ENCODE peak calls at places on chromosomes 7 and 10, in four cellular contexts. One of them, this sample, is unnamed.

GRCh38 chr7:20793258-20793657 is 6.6 kb upstream of the SP8 start:
- DNase-seq in K562: no peak
- DNase-seq in Panc1: no peak
- DNase-seq in HepG2: no peak
- DNase-seq in this sample: no peak

GRCh38 chr7:95684037-95684436 is 87.7 kb upstream of the PDK4 start:
- DNase-seq in K562: peak
- DNase-seq in Panc1: peak
- DNase-seq in HepG2: peak
- DNase-seq in this sample: peak

GRCh38 chr7:91093181-91093580 is 171.1 kb upstream of the FZD1 start:
- DNase-seq in K562: no peak
- DNase-seq in Panc1: no peak
- DNase-seq in HepG2: no peak
- DNase-seq in this sample: no peak

GRCh38 chr7:1794888-1795542 is 124.9 kb downstream of the ELFN1 start:
- DNase-seq in K562: peak
- DNase-seq in Panc1: no peak
- DNase-seq in HepG2: peak
- DNase-seq in this sample: no peak

GRCh38 chr10:58937423-58937822 is 239.0 kb upstream of the PHYHIPL start:
- DNase-seq in K562: no peak
- DNase-seq in Panc1: no peak
- DNase-seq in HepG2: no peak
- DNase-seq in this sample: no peak

GRCh38 chr7:134362587-134363483 is 46.1 kb upstream of the SLC35B4 start:
- DNase-seq in K562: peak
- DNase-seq in Panc1: no peak
- DNase-seq in HepG2: no peak
- DNase-seq in this sample: no peak

GRCh38 chr10:35783305-35783838 is 141.3 kb upstream of the FZD8 start:
- DNase-seq in K562: no peak
- DNase-seq in Panc1: no peak
- DNase-seq in HepG2: no peak
- DNase-seq in this sample: no peak

GRCh38 chr10:13483073-13483472 is 45.7 kb downstream of the BEND7 start:
- DNase-seq in K562: no peak
- DNase-seq in Panc1: no peak
- DNase-seq in HepG2: no peak
- DNase-seq in this sample: no peak

GRCh38 chr7:2661602-2662272 is 26.3 kb upstream of the AMZ1 start:
- DNase-seq in K562: no peak
- DNase-seq in Panc1: no peak
- DNase-seq in HepG2: no peak
- DNase-seq in this sample: no peak

GRCh38 chr7:97018126-97018601 is 6.5 kb downstream of the DLX5 start:
- DNase-seq in K562: no peak
- DNase-seq in Panc1: no peak
- DNase-seq in HepG2: no peak
- DNase-seq in this sample: no peak

GRCh38 chr7:85829817-85830432 is 643.1 kb upstream of the SEMA3D start:
- DNase-seq in K562: no peak
- DNase-seq in Panc1: no peak
- DNase-seq in HepG2: no peak
- DNase-seq in this sample: no peak

GRCh38 chr7:7177044-7177517 is 5.3 kb upstream of the C1GALT1 start:
- DNase-seq in K562: no peak
- DNase-seq in Panc1: peak
- DNase-seq in HepG2: peak
- DNase-seq in this sample: peak

GRCh38 chr10:32692174-32692573 is 246.2 kb downstream of the CCDC7 start:
- DNase-seq in K562: no peak
- DNase-seq in Panc1: peak
- DNase-seq in HepG2: peak
- DNase-seq in this sample: peak

GRCh38 chr7:117012284-117013174 is 59.2 kb downstream of the ST7 start:
- DNase-seq in K562: peak
- DNase-seq in Panc1: peak
- DNase-seq in HepG2: peak
- DNase-seq in this sample: peak

GRCh38 chr10:17850526-17850925 is 41.4 kb downstream of the MRC1 start:
- DNase-seq in K562: no peak
- DNase-seq in Panc1: no peak
- DNase-seq in HepG2: no peak
- DNase-seq in this sample: no peak

GRCh38 chr10:131689486-131689885 is 211.3 kb upstream of the PPP2R2D start:
- DNase-seq in K562: no peak
- DNase-seq in Panc1: no peak
- DNase-seq in HepG2: no peak
- DNase-seq in this sample: no peak

GRCh38 chr7:28748934-28749584 is 209.1 kb downstream of the TRIL start:
- DNase-seq in K562: peak
- DNase-seq in Panc1: peak
- DNase-seq in HepG2: no peak
- DNase-seq in this sample: peak

GRCh38 chr7:7911339-7911738 is 57.3 kb upstream of the GLCCI1 start:
- DNase-seq in K562: no peak
- DNase-seq in Panc1: no peak
- DNase-seq in HepG2: peak
- DNase-seq in this sample: no peak

GRCh38 chr7:51639661-51640340 is 323.2 kb upstream of the COBL start:
- DNase-seq in K562: no peak
- DNase-seq in Panc1: no peak
- DNase-seq in HepG2: no peak
- DNase-seq in this sample: peak

GRCh38 chr7:84490661-84491060 is 296.1 kb upstream of the SEMA3A start:
- DNase-seq in K562: peak
- DNase-seq in Panc1: no peak
- DNase-seq in HepG2: no peak
- DNase-seq in this sample: no peak

GRCh38 chr7:127154101-127154500 is 98.6 kb downstream of the GRM8 start:
- DNase-seq in K562: no peak
- DNase-seq in Panc1: no peak
- DNase-seq in HepG2: no peak
- DNase-seq in this sample: no peak

GRCh38 chr7:100688593-100688860 is 5.5 kb downstream of the GIGYF1 start:
- DNase-seq in K562: no peak
- DNase-seq in Panc1: no peak
- DNase-seq in HepG2: no peak
- DNase-seq in this sample: no peak

GRCh38 chr7:22223841-22224240 is 133.1 kb downstream of the RAPGEF5 start:
- DNase-seq in K562: no peak
- DNase-seq in Panc1: no peak
- DNase-seq in HepG2: no peak
- DNase-seq in this sample: no peak

GRCh38 chr7:1226155-1226901 is 6.3 kb upstream of the UNCX start:
- DNase-seq in K562: no peak
- DNase-seq in Panc1: no peak
- DNase-seq in HepG2: no peak
- DNase-seq in this sample: no peak

GRCh38 chr7:134315679-134316538 is 821 bp downstream of the SLC35B4 start:
- DNase-seq in K562: peak
- DNase-seq in Panc1: no peak
- DNase-seq in HepG2: no peak
- DNase-seq in this sample: no peak

GRCh38 chr7:108093903-108094302 is 36.3 kb downstream of the LAMB4 start:
- DNase-seq in K562: no peak
- DNase-seq in Panc1: no peak
- DNase-seq in HepG2: no peak
- DNase-seq in this sample: no peak

GRCh38 chr7:127652333-127653248 is 597 bp downstream of the SND1 start:
- DNase-seq in K562: peak
- DNase-seq in Panc1: no peak
- DNase-seq in HepG2: no peak
- DNase-seq in this sample: no peak

GRCh38 chr10:78280604-78281003 is 246.9 kb downstream of the RPS24 start:
- DNase-seq in K562: no peak
- DNase-seq in Panc1: no peak
- DNase-seq in HepG2: no peak
- DNase-seq in this sample: no peak

GRCh38 chr10:115049957-115050356 is 43.2 kb upstream of the ATRNL1 start:
- DNase-seq in K562: no peak
- DNase-seq in Panc1: no peak
- DNase-seq in HepG2: peak
- DNase-seq in this sample: no peak

GRCh38 chr7:101859411-101860106 is 42.1 kb downstream of the CUX1 start:
- DNase-seq in K562: no peak
- DNase-seq in Panc1: no peak
- DNase-seq in HepG2: no peak
- DNase-seq in this sample: no peak

GRCh38 chr10:99421233-99421739 is 9.1 kb downstream of the GOT1 start:
- DNase-seq in K562: no peak
- DNase-seq in Panc1: no peak
- DNase-seq in HepG2: peak
- DNase-seq in this sample: no peak

GRCh38 chr7:90607196-90607595 is 11.1 kb downstream of the CDK14 start:
- DNase-seq in K562: no peak
- DNase-seq in Panc1: no peak
- DNase-seq in HepG2: no peak
- DNase-seq in this sample: no peak

GRCh38 chr10:93893646-93894515 is at the start of gene SLC35G1:
- DNase-seq in K562: peak
- DNase-seq in Panc1: peak
- DNase-seq in HepG2: peak
- DNase-seq in this sample: peak

GRCh38 chr10:85926986-85927385 is 439.6 kb downstream of the GRID1 start:
- DNase-seq in K562: no peak
- DNase-seq in Panc1: no peak
- DNase-seq in HepG2: no peak
- DNase-seq in this sample: no peak

GRCh38 chr7:93592588-93593266 is 18.2 kb upstream of the CALCR start:
- DNase-seq in K562: peak
- DNase-seq in Panc1: no peak
- DNase-seq in HepG2: no peak
- DNase-seq in this sample: no peak

GRCh38 chr10:18104223-18104872 is 35.9 kb upstream of the CACNB2 start:
- DNase-seq in K562: peak
- DNase-seq in Panc1: peak
- DNase-seq in HepG2: peak
- DNase-seq in this sample: peak

GRCh38 chr10:76334306-76334705 is 902.9 kb downstream of the LRMDA start:
- DNase-seq in K562: no peak
- DNase-seq in Panc1: no peak
- DNase-seq in HepG2: no peak
- DNase-seq in this sample: no peak
- TF ChIP-seq TCF7L2 in K562: no peak
- TF ChIP-seq TCF7L2 in Panc1: no peak
- TF ChIP-seq TCF7L2 in HepG2: no peak
- TF ChIP-seq TCF7L2 in this sample: no peak

DNA sequence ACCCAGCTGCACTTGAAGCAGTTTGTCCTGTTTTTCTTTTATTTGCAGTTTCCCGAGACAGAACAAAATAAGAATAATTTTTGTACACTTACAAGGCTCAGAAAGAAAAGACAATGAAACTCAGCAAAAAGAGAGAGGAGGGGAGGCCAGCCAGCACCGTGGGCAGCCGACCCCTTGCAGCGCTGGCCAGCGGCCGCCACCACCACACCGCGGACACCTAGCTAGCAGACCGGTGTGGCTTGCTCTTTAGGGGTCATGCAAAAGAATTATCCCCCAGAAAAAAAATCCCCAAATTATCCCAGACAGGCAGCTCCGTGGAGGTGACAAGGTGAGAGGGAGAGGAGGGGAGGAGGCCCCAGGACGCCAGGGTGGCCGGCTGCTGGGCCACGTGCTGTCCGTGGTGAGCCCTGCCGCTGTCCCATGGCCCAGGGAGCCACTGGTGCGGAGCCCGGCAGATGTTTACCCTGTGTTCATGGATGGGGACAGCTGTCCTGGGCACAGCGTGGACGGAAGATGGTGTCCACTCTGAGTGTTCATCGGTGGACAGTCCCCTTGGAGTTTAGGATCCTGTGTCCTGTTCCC is 16.4 kb downstream of the YKT6 start:
- DNase-seq in K562: no peak
- DNase-seq in Panc1: no peak
- DNase-seq in HepG2: no peak
- DNase-seq in this sample: no peak
- H3K4me3 ChIP-seq in K562: no peak
- H3K4me3 ChIP-seq in Panc1: no peak
- H3K4me3 ChIP-seq in HepG2: no peak
- H3K4me3 ChIP-seq in this sample: no peak

GRCh38 chr10:62442894-62443674 is 68.9 kb downstream of the ZNF365 start:
- DNase-seq in K562: no peak
- DNase-seq in Panc1: no peak
- DNase-seq in HepG2: no peak
- DNase-seq in this sample: no peak

GRCh38 chr10:62433901-62434300 is 59.7 kb downstream of the ZNF365 start:
- DNase-seq in K562: no peak
- DNase-seq in Panc1: no peak
- DNase-seq in HepG2: no peak
- DNase-seq in this sample: no peak

GRCh38 chr10:62433181-62433692 is 59.1 kb downstream of the ZNF365 start:
- DNase-seq in K562: peak
- DNase-seq in Panc1: peak
- DNase-seq in HepG2: no peak
- DNase-seq in this sample: peak

GRCh38 chr10:62441953-62442352 is 67.8 kb downstream of the ZNF365 start:
- DNase-seq in K562: no peak
- DNase-seq in Panc1: no peak
- DNase-seq in HepG2: no peak
- DNase-seq in this sample: no peak

DNA sequence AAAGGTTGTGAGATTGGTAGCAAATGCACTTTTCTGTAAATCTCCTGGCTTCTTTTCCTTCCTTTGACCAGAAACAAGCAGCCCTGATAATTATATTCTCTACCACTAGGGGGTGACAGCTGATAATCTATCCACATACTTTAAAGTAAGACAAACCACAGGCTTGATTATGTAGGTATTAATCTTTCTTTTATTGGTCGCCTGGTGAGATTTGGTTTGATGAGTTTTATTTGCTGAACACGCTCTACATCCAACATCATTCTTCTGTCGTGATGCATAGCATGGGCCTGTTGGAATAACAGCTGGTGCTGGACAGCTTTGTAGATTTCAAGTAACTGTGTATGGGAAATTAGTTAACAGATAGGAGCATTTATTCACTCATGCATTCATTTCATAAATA is 63.5 kb downstream of the ZNF365 start:
- DNase-seq in K562: peak
- DNase-seq in Panc1: no peak
- DNase-seq in HepG2: peak
- DNase-seq in this sample: peak
- TF ChIP-seq TCF7L2 in K562: no peak
- TF ChIP-seq TCF7L2 in Panc1: no peak
- TF ChIP-seq TCF7L2 in HepG2: no peak
- TF ChIP-seq TCF7L2 in this sample: no peak

GRCh38 chr7:30276203-30276900 is 8.0 kb upstream of the ZNRF2 start:
- DNase-seq in K562: peak
- DNase-seq in Panc1: peak
- DNase-seq in HepG2: peak
- DNase-seq in this sample: peak
- H3K4me3 ChIP-seq in K562: no peak
- H3K4me3 ChIP-seq in Panc1: no peak
- H3K4me3 ChIP-seq in HepG2: no peak
- H3K4me3 ChIP-seq in this sample: no peak

GRCh38 chr10:124449170-124450009 is 445 bp downstream of the NKX1-2 start:
- DNase-seq in K562: no peak
- DNase-seq in Panc1: no peak
- DNase-seq in HepG2: no peak
- DNase-seq in this sample: no peak
- TF ChIP-seq TCF7L2 in K562: no peak
- TF ChIP-seq TCF7L2 in Panc1: no peak
- TF ChIP-seq TCF7L2 in HepG2: no peak
- TF ChIP-seq TCF7L2 in this sample: no peak

GRCh38 chr10:71966046-71967004 is 2.1 kb downstream of the CHST3 start:
- DNase-seq in K562: no peak
- DNase-seq in Panc1: no peak
- DNase-seq in HepG2: no peak
- DNase-seq in this sample: no peak
- H3K4me3 ChIP-seq in K562: no peak
- H3K4me3 ChIP-seq in Panc1: peak
- H3K4me3 ChIP-seq in HepG2: peak
- H3K4me3 ChIP-seq in this sample: peak